ENCODE peak calls at places on chromosomes 6 and 20, in eight cellular contexts. One of them, this sample, is unnamed.
A peak's percentile ranks its signal among the peaks of the same experiment; 100 is the strongest.

GRCh38 chr6:107118976-107119375 is 3.7 kb upstream of the BEND3 start:
- DNase-seq in DND-41: peak; percentile 44
- DNase-seq in midbrain: no peak
- DNase-seq in SW480: no peak
- DNase-seq in activated CD4-positive, alpha-beta T cell treated with anti-CD3 and anti-CD28 coated beads for 48 hours: no peak
- DNase-seq in left ventricle myocardium inferior: no peak
- DNase-seq in iris pigment epithelial cell: peak; percentile 36
- DNase-seq in mucosa of descending colon: peak; percentile 19
- DNase-seq in this sample: no peak

GRCh38 chr6:38518511-38519304 is 121.0 kb downstream of the BTBD9 start:
- DNase-seq in iris pigment epithelial cell: no peak
- DNase-seq in DND-41: no peak
- DNase-seq in mucosa of descending colon: no peak
- DNase-seq in activated CD4-positive, alpha-beta T cell treated with anti-CD3 and anti-CD28 coated beads for 48 hours: no peak
- DNase-seq in SW480: no peak
- DNase-seq in midbrain: no peak
- DNase-seq in left ventricle myocardium inferior: no peak
- DNase-seq in this sample: no peak

GRCh38 chr20:63734946-63735858 is 1.3 kb upstream of the LIME1 start:
- DNase-seq in SW480: no peak
- DNase-seq in midbrain: peak; percentile 26
- DNase-seq in iris pigment epithelial cell: no peak
- DNase-seq in activated CD4-positive, alpha-beta T cell treated with anti-CD3 and anti-CD28 coated beads for 48 hours: no peak
- DNase-seq in left ventricle myocardium inferior: no peak
- DNase-seq in DND-41: no peak
- DNase-seq in mucosa of descending colon: no peak
- DNase-seq in this sample: no peak

GRCh38 chr20:61744691-61745396 is 320.8 kb downstream of the TAF4 start:
- DNase-seq in DND-41: no peak
- DNase-seq in activated CD4-positive, alpha-beta T cell treated with anti-CD3 and anti-CD28 coated beads for 48 hours: no peak
- DNase-seq in midbrain: no peak
- DNase-seq in iris pigment epithelial cell: peak; percentile 64
- DNase-seq in left ventricle myocardium inferior: no peak
- DNase-seq in mucosa of descending colon: no peak
- DNase-seq in SW480: peak; percentile 36
- DNase-seq in this sample: peak; percentile 27

GRCh38 chr6:139568956-139569538 is 194.6 kb upstream of the CITED2 start:
- DNase-seq in SW480: peak; percentile 78
- DNase-seq in DND-41: no peak
- DNase-seq in left ventricle myocardium inferior: no peak
- DNase-seq in mucosa of descending colon: no peak
- DNase-seq in iris pigment epithelial cell: peak; percentile 92
- DNase-seq in midbrain: no peak
- DNase-seq in activated CD4-positive, alpha-beta T cell treated with anti-CD3 and anti-CD28 coated beads for 48 hours: no peak
- DNase-seq in this sample: no peak

GRCh38 chr6:137699036-137699683 is 167.9 kb upstream of the TNFAIP3 start:
- DNase-seq in DND-41: peak; percentile 71
- DNase-seq in activated CD4-positive, alpha-beta T cell treated with anti-CD3 and anti-CD28 coated beads for 48 hours: peak; percentile 67
- DNase-seq in mucosa of descending colon: no peak
- DNase-seq in left ventricle myocardium inferior: no peak
- DNase-seq in iris pigment epithelial cell: no peak
- DNase-seq in SW480: no peak
- DNase-seq in midbrain: peak; percentile 7
- DNase-seq in this sample: no peak

GRCh38 chr6:145539831-145540230 is 195.5 kb downstream of the EPM2A start:
- DNase-seq in DND-41: no peak
- DNase-seq in SW480: no peak
- DNase-seq in iris pigment epithelial cell: peak; percentile 57
- DNase-seq in activated CD4-positive, alpha-beta T cell treated with anti-CD3 and anti-CD28 coated beads for 48 hours: no peak
- DNase-seq in midbrain: no peak
- DNase-seq in mucosa of descending colon: no peak
- DNase-seq in left ventricle myocardium inferior: no peak
- DNase-seq in this sample: no peak

GRCh38 chr6:33579828-33580714 is at the start of gene BAK1:
- DNase-seq in DND-41: peak; percentile 92
- DNase-seq in activated CD4-positive, alpha-beta T cell treated with anti-CD3 and anti-CD28 coated beads for 48 hours: peak; percentile 88
- DNase-seq in left ventricle myocardium inferior: peak; percentile 92
- DNase-seq in mucosa of descending colon: peak; percentile 96
- DNase-seq in midbrain: peak; percentile 91
- DNase-seq in iris pigment epithelial cell: peak; percentile 92
- DNase-seq in SW480: peak; percentile 89
- DNase-seq in this sample: peak; percentile 94

GRCh38 chr6:10210052-10210451 is 204.8 kb downstream of the TFAP2A start:
- DNase-seq in left ventricle myocardium inferior: no peak
- DNase-seq in midbrain: peak; percentile 24
- DNase-seq in mucosa of descending colon: no peak
- DNase-seq in SW480: no peak
- DNase-seq in activated CD4-positive, alpha-beta T cell treated with anti-CD3 and anti-CD28 coated beads for 48 hours: no peak
- DNase-seq in DND-41: no peak
- DNase-seq in iris pigment epithelial cell: peak; percentile 68
- DNase-seq in this sample: no peak

GRCh38 chr6:11202513-11203305 is 29.8 kb downstream of the NEDD9 start:
- DNase-seq in mucosa of descending colon: no peak
- DNase-seq in left ventricle myocardium inferior: no peak
- DNase-seq in SW480: peak; percentile 3
- DNase-seq in DND-41: no peak
- DNase-seq in midbrain: peak; percentile 77
- DNase-seq in iris pigment epithelial cell: no peak
- DNase-seq in activated CD4-positive, alpha-beta T cell treated with anti-CD3 and anti-CD28 coated beads for 48 hours: no peak
- DNase-seq in this sample: no peak

GRCh38 chr20:36462440-36463211 is 78.7 kb upstream of the MYL9 start:
- DNase-seq in midbrain: no peak
- DNase-seq in SW480: no peak
- DNase-seq in activated CD4-positive, alpha-beta T cell treated with anti-CD3 and anti-CD28 coated beads for 48 hours: no peak
- DNase-seq in DND-41: peak; percentile 29
- DNase-seq in left ventricle myocardium inferior: peak; percentile 80
- DNase-seq in iris pigment epithelial cell: peak; percentile 54
- DNase-seq in mucosa of descending colon: peak; percentile 47
- DNase-seq in this sample: peak; percentile 89

GRCh38 chr6:10375391-10375969 is 39.4 kb downstream of the TFAP2A start:
- DNase-seq in activated CD4-positive, alpha-beta T cell treated with anti-CD3 and anti-CD28 coated beads for 48 hours: no peak
- DNase-seq in midbrain: no peak
- DNase-seq in SW480: no peak
- DNase-seq in left ventricle myocardium inferior: no peak
- DNase-seq in mucosa of descending colon: no peak
- DNase-seq in iris pigment epithelial cell: no peak
- DNase-seq in DND-41: no peak
- DNase-seq in this sample: no peak

GRCh38 chr20:9608639-9609440 is 94.5 kb downstream of the LAMP5 start:
- DNase-seq in midbrain: no peak
- DNase-seq in SW480: no peak
- DNase-seq in iris pigment epithelial cell: no peak
- DNase-seq in activated CD4-positive, alpha-beta T cell treated with anti-CD3 and anti-CD28 coated beads for 48 hours: no peak
- DNase-seq in mucosa of descending colon: no peak
- DNase-seq in DND-41: no peak
- DNase-seq in left ventricle myocardium inferior: no peak
- DNase-seq in this sample: no peak

GRCh38 chr20:34375977-34376430 is 12.9 kb downstream of the ITCH start:
- DNase-seq in DND-41: no peak
- DNase-seq in iris pigment epithelial cell: no peak
- DNase-seq in SW480: no peak
- DNase-seq in mucosa of descending colon: no peak
- DNase-seq in left ventricle myocardium inferior: no peak
- DNase-seq in midbrain: no peak
- DNase-seq in activated CD4-positive, alpha-beta T cell treated with anti-CD3 and anti-CD28 coated beads for 48 hours: no peak
- DNase-seq in this sample: no peak

GRCh38 chr20:64113444-64113775 is 6.0 kb upstream of the NPBWR2 start:
- DNase-seq in DND-41: no peak
- DNase-seq in iris pigment epithelial cell: no peak
- DNase-seq in left ventricle myocardium inferior: no peak
- DNase-seq in mucosa of descending colon: no peak
- DNase-seq in SW480: no peak
- DNase-seq in activated CD4-positive, alpha-beta T cell treated with anti-CD3 and anti-CD28 coated beads for 48 hours: no peak
- DNase-seq in midbrain: no peak
- DNase-seq in this sample: no peak

GRCh38 chr20:44748005-44748370 is 2.3 kb downstream of the KCNK15 start:
- DNase-seq in midbrain: peak; percentile 2
- DNase-seq in iris pigment epithelial cell: no peak
- DNase-seq in DND-41: no peak
- DNase-seq in mucosa of descending colon: no peak
- DNase-seq in left ventricle myocardium inferior: no peak
- DNase-seq in SW480: peak; percentile 47
- DNase-seq in activated CD4-positive, alpha-beta T cell treated with anti-CD3 and anti-CD28 coated beads for 48 hours: no peak
- DNase-seq in this sample: peak; percentile 29

GRCh38 chr20:19565721-19566120 is 192.3 kb upstream of the RIN2 start:
- DNase-seq in mucosa of descending colon: no peak
- DNase-seq in midbrain: no peak
- DNase-seq in activated CD4-positive, alpha-beta T cell treated with anti-CD3 and anti-CD28 coated beads for 48 hours: no peak
- DNase-seq in SW480: no peak
- DNase-seq in iris pigment epithelial cell: no peak
- DNase-seq in DND-41: no peak
- DNase-seq in left ventricle myocardium inferior: no peak
- DNase-seq in this sample: no peak

GRCh38 chr20:59749293-59749680 is 144.9 kb downstream of the PHACTR3 start:
- DNase-seq in SW480: no peak
- DNase-seq in iris pigment epithelial cell: peak; percentile 7
- DNase-seq in left ventricle myocardium inferior: no peak
- DNase-seq in midbrain: peak; percentile 31
- DNase-seq in DND-41: no peak
- DNase-seq in mucosa of descending colon: no peak
- DNase-seq in activated CD4-positive, alpha-beta T cell treated with anti-CD3 and anti-CD28 coated beads for 48 hours: no peak
- DNase-seq in this sample: peak; percentile 71

GRCh38 chr6:147283460-147283859 is 79.2 kb downstream of the STXBP5 start:
- DNase-seq in mucosa of descending colon: peak; percentile 9
- DNase-seq in activated CD4-positive, alpha-beta T cell treated with anti-CD3 and anti-CD28 coated beads for 48 hours: no peak
- DNase-seq in SW480: no peak
- DNase-seq in iris pigment epithelial cell: no peak
- DNase-seq in DND-41: no peak
- DNase-seq in midbrain: no peak
- DNase-seq in left ventricle myocardium inferior: no peak
- DNase-seq in this sample: no peak

GRCh38 chr6:55293116-55293515 is 34.2 kb upstream of the GFRAL start:
- DNase-seq in SW480: no peak
- DNase-seq in DND-41: no peak
- DNase-seq in midbrain: no peak
- DNase-seq in activated CD4-positive, alpha-beta T cell treated with anti-CD3 and anti-CD28 coated beads for 48 hours: no peak
- DNase-seq in iris pigment epithelial cell: peak; percentile 36
- DNase-seq in mucosa of descending colon: no peak
- DNase-seq in left ventricle myocardium inferior: no peak
- DNase-seq in this sample: no peak

GRCh38 chr6:7085911-7086310 is 21.9 kb upstream of the RREB1 start:
- DNase-seq in activated CD4-positive, alpha-beta T cell treated with anti-CD3 and anti-CD28 coated beads for 48 hours: peak; percentile 24
- DNase-seq in SW480: no peak
- DNase-seq in mucosa of descending colon: peak; percentile 46
- DNase-seq in iris pigment epithelial cell: peak; percentile 7
- DNase-seq in DND-41: peak; percentile 24
- DNase-seq in midbrain: no peak
- DNase-seq in left ventricle myocardium inferior: peak; percentile 30
- DNase-seq in this sample: peak; percentile 52

GRCh38 chr20:49323622-49324238 is 45.9 kb upstream of the ZNFX1 start:
- DNase-seq in SW480: peak; percentile 80
- DNase-seq in left ventricle myocardium inferior: no peak
- DNase-seq in midbrain: no peak
- DNase-seq in DND-41: peak; percentile 82
- DNase-seq in activated CD4-positive, alpha-beta T cell treated with anti-CD3 and anti-CD28 coated beads for 48 hours: peak; percentile 28
- DNase-seq in mucosa of descending colon: peak; percentile 19
- DNase-seq in iris pigment epithelial cell: peak; percentile 86
- DNase-seq in this sample: no peak

GRCh38 chr6:77038801-77039200 is 424.5 kb downstream of the HTR1B start:
- DNase-seq in SW480: no peak
- DNase-seq in DND-41: no peak
- DNase-seq in iris pigment epithelial cell: peak; percentile 75
- DNase-seq in activated CD4-positive, alpha-beta T cell treated with anti-CD3 and anti-CD28 coated beads for 48 hours: no peak
- DNase-seq in midbrain: no peak
- DNase-seq in left ventricle myocardium inferior: no peak
- DNase-seq in mucosa of descending colon: no peak
- DNase-seq in this sample: no peak

GRCh38 chr6:142935553-142936517 is 9.1 kb downstream of the HIVEP2 start:
- DNase-seq in SW480: no peak
- DNase-seq in left ventricle myocardium inferior: no peak
- DNase-seq in DND-41: peak; percentile 54
- DNase-seq in midbrain: no peak
- DNase-seq in mucosa of descending colon: no peak
- DNase-seq in iris pigment epithelial cell: no peak
- DNase-seq in activated CD4-positive, alpha-beta T cell treated with anti-CD3 and anti-CD28 coated beads for 48 hours: peak; percentile 51
- DNase-seq in this sample: no peak

GRCh38 chr20:17650816-17651760 is 31.0 kb downstream of the RRBP1 start:
- DNase-seq in SW480: no peak
- DNase-seq in DND-41: no peak
- DNase-seq in iris pigment epithelial cell: peak; percentile 41
- DNase-seq in mucosa of descending colon: no peak
- DNase-seq in activated CD4-positive, alpha-beta T cell treated with anti-CD3 and anti-CD28 coated beads for 48 hours: no peak
- DNase-seq in midbrain: no peak
- DNase-seq in left ventricle myocardium inferior: no peak
- DNase-seq in this sample: peak; percentile 16

GRCh38 chr20:41776450-41776849 is 158.3 kb upstream of the CHD6 start:
- DNase-seq in activated CD4-positive, alpha-beta T cell treated with anti-CD3 and anti-CD28 coated beads for 48 hours: no peak
- DNase-seq in SW480: no peak
- DNase-seq in DND-41: no peak
- DNase-seq in iris pigment epithelial cell: no peak
- DNase-seq in left ventricle myocardium inferior: no peak
- DNase-seq in mucosa of descending colon: no peak
- DNase-seq in midbrain: no peak
- DNase-seq in this sample: no peak

GRCh38 chr20:57470212-57470522 is 54.8 kb downstream of the CTCFL start:
- DNase-seq in iris pigment epithelial cell: no peak
- DNase-seq in mucosa of descending colon: no peak
- DNase-seq in activated CD4-positive, alpha-beta T cell treated with anti-CD3 and anti-CD28 coated beads for 48 hours: no peak
- DNase-seq in midbrain: no peak
- DNase-seq in DND-41: no peak
- DNase-seq in left ventricle myocardium inferior: no peak
- DNase-seq in SW480: no peak
- DNase-seq in this sample: no peak

This sample was measured in right cardiac atrium.